ENCODE peak calls at places on chromosomes 7 and 10, in ten cellular contexts. T, I, G, E, A, H, K, R, P and B are unnamed samples.

GRCh38 chr7:76364198-76364584 is 5.4 kb upstream of the YWHAG start:
- DNase-seq in T (peak; percentile 44), I (peak; percentile 70), G (peak; percentile 86), E (peak; percentile 34), A (peak; percentile 77), H (peak; percentile 75), K (peak; percentile 71), R (no peak), P (peak; percentile 69), B (no peak)

GRCh38 chr10:74097776-74098175 is 52.9 kb downstream of the AP3M1 start:
- DNase-seq in T (no peak), I (no peak), G (peak; percentile 73), E (peak; percentile 94), A (no peak), H (no peak), K (no peak), R (no peak), P (no peak), B (no peak)

GRCh38 chr10:73790886-73791625 is 5.7 kb downstream of the ZSWIM8 start:
- DNase-seq in T (no peak), I (no peak), G (no peak), E (no peak), A (no peak), H (no peak), K (no peak), R (no peak), P (no peak), B (no peak)

GRCh38 chr7:2883101-2883500 is 39.0 kb upstream of the GNA12 start:
- DNase-seq in T (no peak), I (no peak), G (no peak), E (no peak), A (no peak), H (no peak), K (no peak), R (no peak), P (no peak), B (no peak)

GRCh38 chr10:83536426-83536825 is 602.9 kb upstream of the GHITM start:
- DNase-seq in T (no peak), I (peak; percentile 81), G (no peak), E (no peak), A (peak; percentile 84), H (peak; percentile 24), K (no peak), R (no peak), P (no peak), B (no peak)

GRCh38 chr7:143305423-143306070 is 10.4 kb upstream of the CLCN1 start:
- DNase-seq in T (peak; percentile 53), I (no peak), G (peak; percentile 52), E (peak; percentile 85), A (peak; percentile 31), H (peak; percentile 31), K (peak; percentile 92), R (peak; percentile 75), P (no peak), B (no peak)

GRCh38 chr10:33015798-33016547 is 57.9 kb upstream of the ITGB1 start:
- DNase-seq in T (no peak), I (peak; percentile 88), G (peak; percentile 32), E (peak; percentile 44), A (peak; percentile 87), H (peak; percentile 85), K (no peak), R (no peak), P (no peak), B (no peak)

GRCh38 chr10:44765299-44765698 is 145.8 kb upstream of the TMEM72 start:
- DNase-seq in T (no peak), I (no peak), G (no peak), E (no peak), A (no peak), H (no peak), K (no peak), R (no peak), P (no peak), B (no peak)

GRCh38 chr10:6023661-6024333 is 38.4 kb downstream of the IL2RA start:
- DNase-seq in T (no peak), I (no peak), G (no peak), E (no peak), A (no peak), H (peak; percentile 78), K (no peak), R (no peak), P (no peak), B (no peak)
- TF ChIP-seq CTCF in T (no peak), I (no peak), G (no peak), E (no peak), A (no peak), H (no peak), K (no peak), R (no peak), P (no peak), B (no peak)

GRCh38 chr7:41069635-41070034 is 633.3 kb downstream of the INHBA start:
- DNase-seq in T (no peak), I (no peak), G (no peak), E (no peak), A (no peak), H (no peak), K (no peak), R (no peak), P (no peak), B (no peak)
- H3K4me3 ChIP-seq in T (no peak overlapping the region), I (no peak overlapping the region), G (no peak overlapping the region), E (no peak overlapping the region), A (no peak overlapping the region), H (no peak overlapping the region), K (no peak overlapping the region), R (no peak overlapping the region), P (no peak overlapping the region), B (no peak overlapping the region)

GRCh38 chr10:113921571-113922370 is 67.3 kb downstream of the NHLRC2 start:
- DNase-seq in T (no peak), I (no peak), G (no peak), E (no peak), A (no peak), H (no peak), K (no peak), R (no peak), P (no peak), B (no peak)

GRCh38 chr10:113924664-113925063 is 70.2 kb downstream of the NHLRC2 start:
- DNase-seq in T (no peak), I (no peak), G (no peak), E (no peak), A (no peak), H (no peak), K (no peak), R (no peak), P (no peak), B (no peak)

GRCh38 chr10:113920819-113921345 is 66.4 kb downstream of the NHLRC2 start:
- DNase-seq in T (no peak), I (no peak), G (peak; percentile 80), E (no peak), A (no peak), H (no peak), K (no peak), R (no peak), P (no peak), B (no peak)

GRCh38 chr10:113924171-113924570 is 69.7 kb downstream of the NHLRC2 start:
- DNase-seq in T (no peak), I (no peak), G (no peak), E (no peak), A (no peak), H (no peak), K (no peak), R (no peak), P (no peak), B (no peak)

DNA sequence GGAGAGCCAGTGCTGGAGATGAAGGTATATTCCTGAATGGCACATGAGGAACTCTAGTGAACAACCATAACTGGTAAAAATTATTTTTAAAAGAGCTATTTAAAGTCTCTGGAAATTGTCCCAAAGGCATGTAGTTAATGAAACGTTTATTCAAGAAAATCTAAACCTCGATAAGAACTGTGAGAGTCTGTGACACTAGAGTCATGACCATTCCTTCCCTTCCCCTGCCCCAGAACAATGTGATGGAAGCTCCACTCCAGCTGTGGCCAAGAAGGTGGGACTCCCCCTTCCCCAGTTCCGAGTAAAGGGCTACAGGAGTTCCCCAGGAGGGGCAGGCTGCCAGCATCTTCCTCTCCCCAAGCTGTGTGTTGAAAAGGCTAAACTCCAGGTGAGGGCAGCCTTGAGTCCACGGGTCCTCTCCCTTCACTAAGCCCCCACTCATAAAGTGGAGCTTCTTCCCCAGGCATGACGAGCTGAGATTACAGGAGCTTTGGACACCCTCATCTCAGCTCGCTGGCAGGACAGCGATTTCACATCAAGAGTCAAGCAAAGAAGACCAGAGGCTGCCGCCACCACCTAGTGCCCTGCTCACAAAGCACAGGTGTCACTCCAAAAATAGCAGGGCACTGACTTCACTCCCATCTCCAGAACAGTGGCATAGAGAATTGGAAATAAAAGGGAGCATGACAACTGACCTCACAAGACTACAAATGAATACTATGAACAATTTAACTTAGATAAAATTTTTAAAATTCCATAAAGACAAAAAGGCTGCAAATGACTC is 68.5 kb downstream of the NHLRC2 start:
- DNase-seq in T (no peak), I (no peak), G (no peak), E (no peak), A (no peak), H (no peak), K (peak; percentile 72), R (no peak), P (no peak), B (no peak)
- TF ChIP-seq CTCF in T (no peak), I (no peak), G (no peak), E (peak; percentile 24), A (no peak), H (no peak), K (peak; percentile 64), R (no peak), P (no peak), B (peak; percentile 13)

GRCh38 chr7:104207731-104208420 is at the start of gene ORC5:
- DNase-seq in T (peak; percentile 54), I (peak; percentile 62), G (peak; percentile 71), E (peak; percentile 81), A (peak; percentile 80), H (peak; percentile 79), K (peak; percentile 76), R (peak; percentile 80), P (peak; percentile 83), B (no peak)

GRCh38 chr7:104208421-104208780 is 588 bp upstream of the ORC5 start:
- DNase-seq in T (no peak), I (no peak), G (no peak), E (no peak), A (no peak), H (no peak), K (no peak), R (no peak), P (no peak), B (no peak)

GRCh38 chr7:104207348-104207730 is 474 bp downstream of the ORC5 start:
- DNase-seq in T (no peak), I (peak; percentile 18), G (peak; percentile 30), E (peak; percentile 2), A (peak; percentile 24), H (peak; percentile 10), K (no peak), R (no peak), P (no peak), B (no peak)

GRCh38 chr7:104209063-104209462 is 1.2 kb upstream of the ORC5 start:
- DNase-seq in T (no peak), I (no peak), G (no peak), E (no peak), A (no peak), H (no peak), K (no peak), R (no peak), P (no peak), B (no peak)

DNA sequence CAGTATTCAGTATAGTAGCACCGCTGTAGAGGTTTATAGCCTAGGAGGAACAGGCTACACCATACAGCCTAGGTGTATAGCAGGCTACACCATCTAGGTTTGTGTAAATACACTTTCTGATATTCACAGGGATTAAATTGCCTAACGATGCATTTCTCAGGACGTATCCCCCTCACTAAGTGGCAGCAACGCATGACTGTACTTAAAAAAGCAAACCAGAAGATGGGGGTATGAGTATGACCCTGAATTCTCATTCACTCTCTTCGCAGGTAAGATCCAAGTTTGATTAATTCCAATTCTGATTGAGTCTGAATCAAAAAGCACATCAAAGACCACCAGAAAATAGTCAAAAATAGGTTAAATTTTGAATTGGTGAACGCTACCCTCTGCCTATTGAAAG is 972 bp downstream of the ORC5 start:
- DNase-seq in T (no peak), I (no peak), G (no peak), E (no peak), A (no peak), H (no peak), K (no peak), R (no peak), P (no peak), B (no peak)
- H3K4me3 ChIP-seq in T (peak overlapping the region; percentile 86), I (peak overlapping the region; percentile 100), G (peak overlapping the region; percentile 57), E (peak overlapping the region; percentile 99), A (peak overlapping the region; percentile 86), H (peak overlapping the region; percentile 98), K (peak overlapping the region; percentile 94), R (peak overlapping the region; percentile 37), P (no peak overlapping the region), B (peak overlapping the region; percentile 99)